ENCODE peak calls at places on chromosomes 16 and 17, in five cellular contexts. B, G, C, E and U are unnamed samples.

GRCh38 chr17:66964083-66964771 is at the start of gene CACNG4:
- DNase-seq in B (peak; percentile 54), G (peak; percentile 45), C (no peak), E (peak; percentile 95), U (peak; percentile 86)

GRCh38 chr16:84115919-84116719 is 623 bp downstream of the MBTPS1 start:
- DNase-seq in B (no peak), G (no peak), C (peak; percentile 27), E (no peak), U (no peak)

GRCh38 chr17:1933875-1934715 is 91.0 kb downstream of the RTN4RL1 start:
- DNase-seq in B (no peak), G (no peak), C (no peak), E (no peak), U (peak; percentile 59)

GRCh38 chr17:16091773-16092172 is 92.1 kb downstream of the TTC19 start:
- DNase-seq in B (no peak), G (peak; percentile 10), C (no peak), E (no peak), U (no peak)

GRCh38 chr16:8962393-8963009 is 1.2 kb downstream of the USP7 start:
- DNase-seq in B (peak; percentile 68), G (peak; percentile 47), C (peak; percentile 8), E (peak; percentile 53), U (peak; percentile 70)

GRCh38 chr16:11159189-11159588 is 96.8 kb downstream of the SOCS1 start:
- DNase-seq in B (no peak), G (no peak), C (no peak), E (peak; percentile 60), U (no peak)

GRCh38 chr16:88909431-88910210 is 43.2 kb upstream of the PABPN1L start:
- DNase-seq in B (no peak), G (no peak), C (no peak), E (no peak), U (no peak)

GRCh38 chr17:67054608-67055007 is 10.3 kb downstream of the CACNG1 start:
- DNase-seq in B (no peak), G (no peak), C (no peak), E (no peak), U (no peak)

GRCh38 chr17:31197991-31198390 is 99.0 kb downstream of the OMG start:
- DNase-seq in B (no peak), G (no peak), C (peak; percentile 50), E (no peak), U (no peak)

GRCh38 chr16:85752511-85753420 is 1.9 kb upstream of the C16orf74 start:
- DNase-seq in B (peak; percentile 77), G (peak; percentile 64), C (peak; percentile 58), E (peak; percentile 54), U (peak; percentile 83)

GRCh38 chr16:70649300-70649699 is 2.9 kb downstream of the IL34 start:
- DNase-seq in B (no peak), G (no peak), C (no peak), E (no peak), U (peak; percentile 85)

GRCh38 chr17:79011451-79012147 is 2.0 kb upstream of the CANT1 start:
- DNase-seq in B (no peak), G (no peak), C (peak; percentile 97), E (no peak), U (peak; percentile 13)

GRCh38 chr16:55077231-55077630 is 146.6 kb downstream of the IRX5 start:
- DNase-seq in B (no peak), G (no peak), C (no peak), E (no peak), U (no peak)

GRCh38 chr17:2982854-2983636 is 80.4 kb downstream of the OR1D5 start:
- DNase-seq in B (peak; percentile 73), G (no peak), C (no peak), E (no peak), U (peak; percentile 98)

GRCh38 chr16:15575293-15576049 is 67.5 kb downstream of the MARF1 start:
- DNase-seq in B (no peak), G (peak; percentile 64), C (no peak), E (no peak), U (no peak)

GRCh38 chr16:24845726-24846547 is at the start of gene SLC5A11:
- DNase-seq in B (no peak), G (no peak), C (no peak), E (no peak), U (peak; percentile 50)

GRCh38 chr16:83561876-83562275 is 245.9 kb upstream of the HSBP1 start:
- DNase-seq in B (peak; percentile 25), G (no peak), C (peak; percentile 10), E (no peak), U (no peak)

GRCh38 chr17:75970011-75970523 is 8.9 kb downstream of the ACOX1 start:
- DNase-seq in B (no peak), G (peak; percentile 93), C (peak; percentile 75), E (peak; percentile 53), U (no peak)

GRCh38 chr16:3187798-3188674 is at the start of gene OR1F1:
- DNase-seq in B (no peak), G (peak; percentile 36), C (no peak), E (peak; percentile 78), U (peak; percentile 80)

GRCh38 chr17:32471652-32472051 is 15.1 kb upstream of the CDK5R1 start:
- DNase-seq in B (no peak), G (no peak), C (no peak), E (no peak), U (no peak)

GRCh38 chr17:82887255-82888164 is 47.7 kb upstream of the ZNF750 start:
- DNase-seq in B (no peak), G (no peak), C (no peak), E (no peak), U (no peak)

GRCh38 chr16:65312071-65312470 is 190.2 kb upstream of the CDH11 start:
- DNase-seq in B (no peak), G (no peak), C (peak; percentile 7), E (no peak), U (no peak)

GRCh38 chr16:58904254-58904653 is 170.1 kb upstream of the GOT2 start:
- DNase-seq in B (no peak), G (no peak), C (no peak), E (no peak), U (no peak)

GRCh38 chr16:69448470-69449193 is 24.2 kb downstream of the CYB5B start:
- DNase-seq in B (no peak), G (no peak), C (no peak), E (peak; percentile 8), U (no peak)

GRCh38 chr16:8026450-8026849 is 563.9 kb downstream of the TMEM114 start:
- DNase-seq in B (peak; percentile 34), G (peak; percentile 24), C (peak; percentile 1), E (no peak), U (no peak)

GRCh38 chr17:80527016-80527645 is 17.5 kb upstream of the RPTOR start:
- DNase-seq in B (no peak), G (no peak), C (peak; percentile 36), E (no peak), U (peak; percentile 98)

GRCh38 chr17:80523054-80523744 is 21.4 kb upstream of the RPTOR start:
- DNase-seq in B (no peak), G (no peak), C (no peak), E (no peak), U (peak; percentile 70)

GRCh38 chr17:80526116-80526910 is 18.3 kb upstream of the RPTOR start:
- DNase-seq in B (no peak), G (no peak), C (no peak), E (peak; percentile 25), U (peak; percentile 36)

GRCh38 chr17:80520810-80521209 is 23.8 kb upstream of the RPTOR start:
- DNase-seq in B (no peak), G (no peak), C (no peak), E (no peak), U (no peak)

GRCh38 chr17:80524150-80524712 is 20.4 kb upstream of the RPTOR start:
- DNase-seq in B (peak; percentile 37), G (no peak), C (no peak), E (peak; percentile 65), U (peak; percentile 55)
- H3K27me3 ChIP-seq in B (no peaks in the 10 kb centered on the region), G (peaks cover 66% of the 10 kb centered on the region), C (peaks cover 3% of the 10 kb centered on the region), E (peaks cover 16% of the 10 kb centered on the region), U (no peaks in the 10 kb centered on the region)

GRCh38 chr16:568401-569258 is 1.1 kb upstream of the PIGQ start:
- DNase-seq in B (no peak), G (peak; percentile 74), C (no peak), E (no peak), U (peak; percentile 86)
- H2AFZ ChIP-seq in B (no peak overlapping the region), G (no peak overlapping the region), C (no peak overlapping the region), E (peak overlapping the region; percentile 81), U (no peak overlapping the region)

DNA sequence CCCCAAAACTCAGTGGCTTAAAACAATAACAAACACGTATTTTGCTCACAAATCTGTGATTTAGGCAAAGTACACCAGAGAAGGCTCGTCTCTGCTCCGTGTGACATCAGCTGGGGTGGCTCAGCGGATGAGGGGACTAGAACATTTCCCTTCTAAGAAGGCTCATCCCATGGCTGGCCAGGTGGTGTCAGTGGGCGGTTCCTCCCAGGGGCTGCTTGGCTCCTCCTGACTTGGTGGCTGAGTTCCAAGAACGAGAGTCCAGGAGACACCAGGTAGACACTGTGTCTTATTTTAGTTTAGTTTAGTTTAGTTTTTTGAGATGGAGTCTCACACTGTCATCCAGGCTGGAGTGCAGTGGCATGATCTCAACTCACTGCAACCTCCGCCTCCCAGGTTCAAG is 5.6 kb upstream of the CHMP6 start:
- DNase-seq in B (no peak), G (no peak), C (no peak), E (no peak), U (peak; percentile 78)
- H3K27me3 ChIP-seq in B (no peaks in the 10 kb centered on the region), G (peaks cover 12% of the 10 kb centered on the region), C (no peaks in the 10 kb centered on the region), E (no peaks in the 10 kb centered on the region), U (no peaks in the 10 kb centered on the region)

DNA sequence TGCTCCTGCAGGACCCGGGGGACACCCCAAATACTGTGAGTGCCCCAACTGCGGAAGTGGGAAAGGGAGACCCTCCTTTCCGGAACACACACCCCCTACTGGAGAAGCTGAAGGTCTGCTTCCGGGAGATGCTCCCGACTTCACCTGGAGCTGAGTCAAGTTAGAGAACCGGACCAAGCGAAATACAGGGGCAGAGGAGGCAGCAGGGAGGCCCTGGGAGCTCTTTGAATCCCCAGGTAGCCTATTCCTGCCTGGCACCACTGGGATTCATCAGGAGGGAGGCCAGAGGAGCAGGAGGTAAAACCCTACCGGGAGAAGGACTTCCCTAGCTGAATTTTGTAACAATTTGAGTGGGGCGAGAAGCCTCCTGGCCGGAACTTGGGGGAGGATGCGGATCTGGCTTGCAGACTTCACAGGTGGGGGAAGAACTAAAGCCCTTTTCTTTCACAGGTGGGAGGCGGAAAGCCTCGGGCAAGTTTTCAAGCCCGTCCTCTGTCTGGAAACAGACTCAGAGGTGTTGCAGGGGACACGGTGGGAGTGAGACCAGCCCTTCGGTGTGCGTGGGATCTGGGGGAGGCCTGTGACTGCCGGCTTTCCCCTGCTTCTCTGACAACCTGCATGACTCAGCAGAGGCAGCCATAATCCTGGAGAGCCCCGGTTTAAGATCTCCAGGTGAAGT is 22.4 kb upstream of the TEKT1 start:
- DNase-seq in B (peak; percentile 70), G (no peak), C (peak; percentile 72), E (no peak), U (no peak)
- H2AFZ ChIP-seq in B (peak overlapping the region; percentile 72), G (peak overlapping the region; percentile 57), C (peak overlapping the region; percentile 62), E (peak overlapping the region; percentile 51), U (peak overlapping the region; percentile 60)

GRCh38 chr17:74117087-74117486 is 86.4 kb upstream of the RPL38 start:
- DNase-seq in B (no peak), G (no peak), C (no peak), E (peak; percentile 67), U (no peak)
- H3K27me3 ChIP-seq in B (peaks cover 25% of the 10 kb centered on the region), G (peaks cover 26% of the 10 kb centered on the region), C (peaks cover 81% of the 10 kb centered on the region), E (no peaks in the 10 kb centered on the region), U (peaks cover 3% of the 10 kb centered on the region)